ENCODE peak calls at places on chromosomes 11 and 22, in four cellular contexts. H, U, C and X are unnamed samples.

GRCh38 chr11:83007477-83007876 is 64.2 kb downstream of the RAB30 start:
- DNase-seq in C (no peak), U (no peak), H (no peak), X (no peak)

GRCh38 chr11:33779849-33780528 is 5.7 kb upstream of the FBXO3 start:
- DNase-seq in H (no peak), U (no peak), C (no peak), X (no peak)

GRCh38 chr11:117255966-117256365 is 23.5 kb downstream of the RNF214 start:
- DNase-seq in H (no peak), U (no peak), C (no peak), X (no peak)

GRCh38 chr11:59578369-59578768 is 37.2 kb downstream of the OSBP start:
- DNase-seq in C (no peak), H (no peak), U (no peak), X (no peak)

GRCh38 chr22:46127556-46127955 is 22.8 kb upstream of the PPARA start:
- DNase-seq in H (no peak), U (no peak), C (no peak), X (no peak)

GRCh38 chr22:36425977-36426523 is 38.3 kb upstream of the MYH9 start:
- DNase-seq in H (no peak), C (peak; percentile 44), U (peak; percentile 75), X (no peak)

GRCh38 chr11:29025001-29025400 is 916.8 kb downstream of the METTL15 start:
- DNase-seq in U (no peak), C (no peak), H (no peak), X (no peak)

GRCh38 chr22:45731798-45732495 is 60.3 kb downstream of the ATXN10 start:
- DNase-seq in H (no peak), C (no peak), U (no peak), X (no peak)

GRCh38 chr22:39212721-39213376 is 31.9 kb downstream of the PDGFB start:
- DNase-seq in U (peak; percentile 20), H (no peak), C (no peak), X (peak; percentile 23)

GRCh38 chr11:64150481-64151239 is 15.3 kb downstream of the MACROD1 start:
- DNase-seq in H (no peak), C (no peak), U (no peak), X (no peak)

GRCh38 chr11:129451524-129451923 is 75.9 kb downstream of the BARX2 start:
- DNase-seq in C (no peak), U (no peak), H (no peak), X (no peak)

GRCh38 chr22:38758276-38758945 is 2.6 kb upstream of the SUN2 start:
- DNase-seq in H (peak; percentile 70), C (no peak), U (no peak), X (no peak)

GRCh38 chr22:39283312-39284141 is 35.9 kb downstream of the RPL3 start:
- DNase-seq in U (peak; percentile 85), H (peak; percentile 69), C (no peak), X (no peak)

GRCh38 chr11:35276396-35276795 is 137.4 kb downstream of the CD44 start:
- DNase-seq in C (no peak), U (no peak), H (no peak), X (no peak)

GRCh38 chr11:21476588-21476987 is 716.3 kb upstream of the ANO5 start:
- DNase-seq in H (no peak), C (no peak), U (no peak), X (no peak)

GRCh38 chr11:101341578-101341977 is 212.0 kb upstream of the PGR start:
- DNase-seq in H (no peak), C (no peak), U (no peak), X (no peak)
- H3K9me3 ChIP-seq in H (no peaks in the 10 kb centered on the region), C (no peaks in the 10 kb centered on the region), U (no peaks in the 10 kb centered on the region), X (no peaks in the 10 kb centered on the region)

DNA sequence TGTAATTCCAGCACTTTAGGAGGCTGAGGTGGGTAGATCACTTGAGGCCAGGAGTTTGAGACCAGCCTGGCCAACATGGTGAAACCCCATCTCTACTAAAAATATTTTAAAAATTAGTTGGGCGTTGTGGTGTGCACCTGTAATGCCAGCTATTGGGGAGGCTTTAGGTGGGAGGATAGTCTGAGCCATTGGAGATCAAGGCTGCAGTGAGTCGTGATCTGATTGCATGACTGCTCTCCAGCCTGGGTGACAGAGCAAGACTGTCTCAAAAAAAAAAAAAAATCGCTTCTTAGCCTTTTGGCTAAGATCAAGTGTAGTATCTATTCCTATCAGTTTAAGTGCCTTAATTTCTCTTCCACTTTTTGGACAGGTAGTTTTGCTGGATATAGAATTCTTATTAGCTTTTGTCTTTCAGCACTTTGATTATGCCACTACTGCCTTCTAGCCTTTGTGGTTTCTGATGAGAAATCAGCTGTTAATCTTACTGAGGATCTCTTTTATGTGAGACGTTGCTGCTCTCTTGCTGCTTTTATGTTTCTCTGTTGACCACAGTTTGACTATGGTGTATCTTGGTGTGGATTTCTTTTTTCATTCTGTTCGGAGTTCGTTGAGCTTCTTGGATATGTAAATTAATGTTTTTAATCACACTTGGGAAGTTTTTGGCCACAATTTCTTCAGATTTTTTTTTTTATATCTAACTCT is 24.7 kb downstream of the CHEK1 start:
- DNase-seq in H (no peak), U (no peak), C (no peak), X (no peak)
- H3K36me3 ChIP-seq in H (no peaks in the 10 kb centered on the region), U (no peaks in the 10 kb centered on the region), C (no peaks in the 10 kb centered on the region), X (no peaks in the 10 kb centered on the region)

GRCh38 chr22:49740242-49740641 is 87.4 kb downstream of the BRD1 start:
- DNase-seq in H (no peak), C (no peak), U (no peak), X (peak; percentile 18)

GRCh38 chr22:49738006-49738405 is 89.7 kb downstream of the BRD1 start:
- DNase-seq in C (no peak), H (peak; percentile 27), U (peak; percentile 30), X (peak; percentile 40)

GRCh38 chr22:49737101-49737551 is 90.5 kb downstream of the BRD1 start:
- DNase-seq in U (peak; percentile 51), H (peak; percentile 25), C (no peak), X (peak; percentile 33)

GRCh38 chr22:49738566-49738965 is 89.1 kb downstream of the BRD1 start:
- DNase-seq in U (no peak), H (no peak), C (no peak), X (peak; percentile 13)

DNA sequence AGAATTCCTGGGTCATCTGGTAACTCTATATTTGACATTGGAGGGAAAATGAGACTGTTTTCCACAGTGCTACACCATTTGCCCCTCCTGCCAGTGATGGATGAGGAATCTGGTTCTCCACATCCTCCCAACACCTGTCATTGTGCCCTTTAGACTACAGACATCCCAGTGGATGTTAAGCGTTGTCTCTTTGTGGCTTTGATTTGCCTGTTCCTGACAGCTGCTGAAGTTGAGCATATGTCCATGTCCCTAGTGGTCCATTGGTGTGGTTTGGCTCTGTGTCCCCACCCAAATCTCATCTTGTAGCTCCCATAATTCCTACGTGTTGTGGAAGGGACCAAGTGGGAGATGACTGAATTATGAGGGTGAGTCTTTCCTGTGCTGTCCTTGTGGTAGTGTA is 88.5 kb downstream of the BRD1 start:
- DNase-seq in H (no peak), U (no peak), C (no peak), X (no peak)
- H3K9me3 ChIP-seq in H (peaks cover 1% of the 10 kb centered on the region), U (no peaks in the 10 kb centered on the region), C (no peaks in the 10 kb centered on the region), X (no peaks in the 10 kb centered on the region)

GRCh38 chr11:93704237-93704636 is 37.1 kb downstream of the TAF1D start:
- DNase-seq in C (no peak), U (no peak), H (no peak), X (no peak)

GRCh38 chr11:93700830-93701229 is 39.3 kb downstream of the CEP295 start:
- DNase-seq in U (no peak), C (no peak), H (no peak), X (no peak)
- H3K36me3 ChIP-seq in U (peaks cover 62% of the 10 kb centered on the region), C (peaks cover 8% of the 10 kb centered on the region), H (no peaks in the 10 kb centered on the region), X (no peaks in the 10 kb centered on the region)

GRCh38 chr22:47632646-47633045 is 870.2 kb downstream of the TBC1D22A start:
- DNase-seq in U (peak; percentile 38), C (no peak), H (no peak), X (peak; percentile 1)
- H3K9me3 ChIP-seq in U (no peaks in the 10 kb centered on the region), C (no peaks in the 10 kb centered on the region), H (no peaks in the 10 kb centered on the region), X (no peaks in the 10 kb centered on the region)

DNA sequence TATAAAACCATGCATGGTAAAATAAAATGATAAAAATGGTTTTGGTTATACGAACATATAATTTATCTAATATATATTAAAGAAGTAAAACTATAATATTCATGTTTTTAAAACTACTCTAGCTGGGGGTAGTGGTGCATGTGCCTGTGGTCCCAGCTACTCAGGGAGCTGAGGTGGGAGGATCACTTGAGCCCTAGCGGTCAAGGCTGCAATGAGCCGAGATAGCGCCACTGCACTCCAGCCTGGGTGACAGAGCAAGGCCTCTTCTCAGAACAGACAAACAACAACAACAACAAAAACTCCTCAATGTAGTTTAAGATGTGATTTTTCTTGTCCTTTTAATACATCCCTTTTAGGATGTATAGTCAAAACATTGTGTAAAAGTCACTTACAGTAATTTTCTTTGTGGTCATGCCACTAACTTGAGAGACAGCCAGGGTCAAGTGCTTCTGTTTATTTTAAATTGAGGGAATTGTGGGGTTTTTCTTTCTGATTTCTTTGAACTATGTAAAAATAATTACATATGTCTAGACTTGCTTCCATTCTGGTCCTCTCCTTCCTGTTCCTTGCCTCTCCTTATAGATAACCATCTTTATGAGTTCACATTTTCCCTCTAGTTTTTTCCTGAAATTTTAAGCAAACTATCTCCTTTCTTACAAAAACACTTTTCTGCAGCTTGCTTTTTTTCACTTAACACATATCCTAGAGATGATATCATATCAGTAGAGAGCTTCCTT is 9.2 kb downstream of the OR2AT4 start:
- DNase-seq in C (no peak), U (no peak), H (no peak), X (no peak)
- H3K36me3 ChIP-seq in C (no peaks in the 10 kb centered on the region), U (no peaks in the 10 kb centered on the region), H (no peaks in the 10 kb centered on the region), X (no peaks in the 10 kb centered on the region)

GRCh38 chr11:42234381-42235035 is 775.1 kb upstream of the LRRC4C start:
- DNase-seq in H (no peak), U (no peak), C (no peak), X (no peak)
- H3K9me3 ChIP-seq in H (peaks cover 8% of the 10 kb centered on the region), U (no peaks in the 10 kb centered on the region), C (no peaks in the 10 kb centered on the region), X (no peaks in the 10 kb centered on the region)